ENCODE peak calls at places on chromosomes 13 and 19, in six cellular contexts. One of them, this sample, is unnamed.
A peak's percentile ranks its signal among the peaks of the same experiment; 100 is the strongest.

GRCh38 chr13:35909837-35910236 is 221.3 kb downstream of the DCLK1 start:
- DNase-seq in A549: no peak
- DNase-seq in hepatocyte: no peak
- DNase-seq in heart left ventricle: no peak
- DNase-seq in kidney: no peak
- DNase-seq in astrocyte of the spinal cord: no peak
- DNase-seq in this sample: no peak

GRCh38 chr13:73874460-73874859 is 259.7 kb downstream of the KLF12 start:
- DNase-seq in A549: no peak
- DNase-seq in hepatocyte: no peak
- DNase-seq in heart left ventricle: no peak
- DNase-seq in kidney: no peak
- DNase-seq in astrocyte of the spinal cord: no peak
- DNase-seq in this sample: no peak

GRCh38 chr13:32456591-32456990 is 28.7 kb upstream of the N4BP2L1 start:
- DNase-seq in A549: no peak
- DNase-seq in hepatocyte: no peak
- DNase-seq in heart left ventricle: no peak
- DNase-seq in kidney: no peak
- DNase-seq in astrocyte of the spinal cord: no peak
- DNase-seq in this sample: no peak

GRCh38 chr19:41888926-41889325 is 5.9 kb downstream of the ARHGEF1 start:
- DNase-seq in A549: no peak
- DNase-seq in hepatocyte: no peak
- DNase-seq in heart left ventricle: no peak
- DNase-seq in kidney: no peak
- DNase-seq in astrocyte of the spinal cord: no peak
- DNase-seq in this sample: no peak

GRCh38 chr13:26980099-26981031 is 191.2 kb downstream of the USP12 start:
- DNase-seq in A549: no peak
- DNase-seq in hepatocyte: no peak
- DNase-seq in heart left ventricle: no peak
- DNase-seq in kidney: no peak
- DNase-seq in astrocyte of the spinal cord: no peak
- DNase-seq in this sample: no peak

GRCh38 chr13:95438297-95438696 is 114.2 kb upstream of the CLDN10 start:
- DNase-seq in A549: no peak
- DNase-seq in hepatocyte: no peak
- DNase-seq in heart left ventricle: no peak
- DNase-seq in kidney: no peak
- DNase-seq in astrocyte of the spinal cord: no peak
- DNase-seq in this sample: peak; percentile 25

GRCh38 chr13:34201050-34201913 is 383.3 kb downstream of the RFC3 start:
- DNase-seq in A549: peak; percentile 89
- DNase-seq in hepatocyte: peak; percentile 30
- DNase-seq in heart left ventricle: peak; percentile 21
- DNase-seq in kidney: no peak
- DNase-seq in astrocyte of the spinal cord: peak; percentile 19
- DNase-seq in this sample: peak; percentile 88

GRCh38 chr19:49512970-49513745 is 697 bp downstream of the FCGRT start:
- DNase-seq in A549: no peak
- DNase-seq in hepatocyte: peak; percentile 78
- DNase-seq in heart left ventricle: peak; percentile 69
- DNase-seq in kidney: peak; percentile 84
- DNase-seq in astrocyte of the spinal cord: no peak
- DNase-seq in this sample: no peak

GRCh38 chr13:110470272-110471009 is 91.1 kb downstream of the RAB20 start:
- DNase-seq in A549: no peak
- DNase-seq in hepatocyte: no peak
- DNase-seq in heart left ventricle: no peak
- DNase-seq in kidney: no peak
- DNase-seq in astrocyte of the spinal cord: no peak
- DNase-seq in this sample: no peak

GRCh38 chr13:20525144-20525600 is 485 bp downstream of the CRYL1 start:
- DNase-seq in A549: no peak
- DNase-seq in hepatocyte: peak; percentile 50
- DNase-seq in heart left ventricle: peak; percentile 40
- DNase-seq in kidney: no peak
- DNase-seq in astrocyte of the spinal cord: no peak
- DNase-seq in this sample: peak; percentile 12

GRCh38 chr19:18712981-18713380 is 29.5 kb downstream of the CRTC1 start:
- DNase-seq in A549: no peak
- DNase-seq in hepatocyte: peak; percentile 49
- DNase-seq in heart left ventricle: no peak
- DNase-seq in kidney: no peak
- DNase-seq in astrocyte of the spinal cord: no peak
- DNase-seq in this sample: peak; percentile 15

GRCh38 chr19:16660763-16661479 is at the start of gene TMEM38A:
- DNase-seq in A549: no peak
- DNase-seq in hepatocyte: peak; percentile 77
- DNase-seq in heart left ventricle: peak; percentile 70
- DNase-seq in kidney: peak; percentile 81
- DNase-seq in astrocyte of the spinal cord: no peak
- DNase-seq in this sample: no peak

GRCh38 chr13:99404005-99404755 is 97.0 kb upstream of the GPR183 start:
- DNase-seq in A549: no peak
- DNase-seq in hepatocyte: no peak
- DNase-seq in heart left ventricle: no peak
- DNase-seq in kidney: no peak
- DNase-seq in astrocyte of the spinal cord: no peak
- DNase-seq in this sample: no peak

GRCh38 chr13:33694546-33694945 is 123.4 kb upstream of the RFC3 start:
- DNase-seq in A549: no peak
- DNase-seq in hepatocyte: no peak
- DNase-seq in heart left ventricle: no peak
- DNase-seq in kidney: no peak
- DNase-seq in astrocyte of the spinal cord: no peak
- DNase-seq in this sample: no peak

GRCh38 chr13:113930711-113931637 is 42.9 kb downstream of the C13orf46 start:
- DNase-seq in A549: no peak
- DNase-seq in hepatocyte: no peak
- DNase-seq in heart left ventricle: peak; percentile 14
- DNase-seq in kidney: peak; percentile 53
- DNase-seq in astrocyte of the spinal cord: no peak
- DNase-seq in this sample: no peak

GRCh38 chr19:57473646-57474045 is 3.7 kb downstream of the ZNF772 start:
- DNase-seq in A549: peak; percentile 41
- DNase-seq in hepatocyte: no peak
- DNase-seq in heart left ventricle: no peak
- DNase-seq in kidney: no peak
- DNase-seq in astrocyte of the spinal cord: peak; percentile 4
- DNase-seq in this sample: peak; percentile 8

GRCh38 chr19:43820098-43820860 is 6.8 kb upstream of the ZNF283 start:
- DNase-seq in A549: peak; percentile 53
- DNase-seq in hepatocyte: no peak
- DNase-seq in heart left ventricle: peak; percentile 45
- DNase-seq in kidney: peak; percentile 77
- DNase-seq in astrocyte of the spinal cord: peak; percentile 39
- DNase-seq in this sample: peak; percentile 39

GRCh38 chr19:28428644-28429348 is 784.2 kb downstream of the UQCRFS1 start:
- DNase-seq in A549: no peak
- DNase-seq in hepatocyte: no peak
- DNase-seq in heart left ventricle: no peak
- DNase-seq in kidney: no peak
- DNase-seq in astrocyte of the spinal cord: no peak
- DNase-seq in this sample: no peak

GRCh38 chr19:6213696-6214585 is 65.8 kb downstream of the MLLT1 start:
- DNase-seq in A549: no peak
- DNase-seq in hepatocyte: no peak
- DNase-seq in heart left ventricle: no peak
- DNase-seq in kidney: peak; percentile 53
- DNase-seq in astrocyte of the spinal cord: no peak
- DNase-seq in this sample: no peak

GRCh38 chr13:27574661-27575060 is 45.7 kb downstream of the LNX2 start:
- DNase-seq in A549: no peak
- DNase-seq in hepatocyte: no peak
- DNase-seq in heart left ventricle: no peak
- DNase-seq in kidney: no peak
- DNase-seq in astrocyte of the spinal cord: no peak
- DNase-seq in this sample: no peak

GRCh38 chr19:14786421-14786851 is 8.1 kb upstream of the ADGRE2 start:
- DNase-seq in A549: no peak
- DNase-seq in hepatocyte: peak; percentile 25
- DNase-seq in heart left ventricle: peak; percentile 28
- DNase-seq in kidney: peak; percentile 84
- DNase-seq in astrocyte of the spinal cord: no peak
- DNase-seq in this sample: no peak

GRCh38 chr19:10074153-10074552 is 12.0 kb upstream of the SHFL start:
- DNase-seq in A549: peak; percentile 62
- DNase-seq in hepatocyte: peak; percentile 59
- DNase-seq in heart left ventricle: no peak
- DNase-seq in kidney: no peak
- DNase-seq in astrocyte of the spinal cord: no peak
- DNase-seq in this sample: peak; percentile 29

GRCh38 chr19:38210458-38210987 is 13.5 kb downstream of the DPF1 start:
- DNase-seq in A549: no peak
- DNase-seq in hepatocyte: peak; percentile 91
- DNase-seq in heart left ventricle: peak; percentile 76
- DNase-seq in kidney: no peak
- DNase-seq in astrocyte of the spinal cord: peak; percentile 37
- DNase-seq in this sample: peak; percentile 22

GRCh38 chr19:41695745-41696144 is 7.7 kb upstream of the CEACAM7 start:
- DNase-seq in A549: no peak
- DNase-seq in hepatocyte: no peak
- DNase-seq in heart left ventricle: no peak
- DNase-seq in kidney: no peak
- DNase-seq in astrocyte of the spinal cord: no peak
- DNase-seq in this sample: no peak

GRCh38 chr13:32426191-32426980 is 1.5 kb downstream of the N4BP2L1 start:
- DNase-seq in A549: no peak
- DNase-seq in hepatocyte: no peak
- DNase-seq in heart left ventricle: peak; percentile 22
- DNase-seq in kidney: no peak
- DNase-seq in astrocyte of the spinal cord: no peak
- DNase-seq in this sample: peak; percentile 9

GRCh38 chr19:6489278-6490061 is 7.9 kb upstream of the DENND1C start:
- DNase-seq in A549: no peak
- DNase-seq in hepatocyte: no peak
- DNase-seq in heart left ventricle: no peak
- DNase-seq in kidney: no peak
- DNase-seq in astrocyte of the spinal cord: no peak
- DNase-seq in this sample: no peak

GRCh38 chr19:18091217-18091608 is 4.5 kb upstream of the IL12RB1 start:
- DNase-seq in A549: no peak
- DNase-seq in hepatocyte: no peak
- DNase-seq in heart left ventricle: peak; percentile 68
- DNase-seq in kidney: peak; percentile 79
- DNase-seq in astrocyte of the spinal cord: no peak
- DNase-seq in this sample: no peak

DNA sequence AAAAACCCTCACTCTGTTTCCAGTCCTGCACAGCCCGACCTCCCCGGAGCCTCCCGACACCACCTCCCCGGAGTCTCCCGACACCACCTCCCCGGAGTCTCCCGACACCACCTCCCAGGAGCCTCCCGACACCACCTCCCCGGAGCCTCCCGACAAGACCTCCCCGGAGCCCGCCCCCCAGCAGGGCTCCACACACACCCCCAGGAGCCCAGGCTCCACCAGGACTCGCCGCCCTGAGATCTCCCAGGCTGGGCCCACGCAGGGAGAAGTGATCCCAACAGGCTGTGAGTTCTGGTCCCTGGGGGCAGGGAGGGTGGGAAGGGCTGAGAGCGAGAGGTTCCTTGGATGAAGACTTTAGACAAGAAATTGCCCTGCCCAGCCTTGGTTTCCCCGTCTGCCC is 5.4 kb downstream of the MADCAM1 start:
- DNase-seq in A549: no peak
- DNase-seq in hepatocyte: peak; percentile 11
- DNase-seq in heart left ventricle: peak; percentile 18
- DNase-seq in kidney: no peak
- DNase-seq in astrocyte of the spinal cord: no peak
- DNase-seq in this sample: no peak
- TF ChIP-seq CTCF in A549: no peak
- TF ChIP-seq CTCF in hepatocyte: no peak
- TF ChIP-seq CTCF in heart left ventricle: no peak
- TF ChIP-seq CTCF in kidney: no peak
- TF ChIP-seq CTCF in astrocyte of the spinal cord: no peak
- TF ChIP-seq CTCF in this sample: no peak

GRCh38 chr19:11195681-11196080 is 1.7 kb downstream of the KANK2 start:
- DNase-seq in A549: no peak
- DNase-seq in hepatocyte: no peak
- DNase-seq in heart left ventricle: no peak
- DNase-seq in kidney: no peak
- DNase-seq in astrocyte of the spinal cord: no peak
- DNase-seq in this sample: no peak
- H3K4me3 ChIP-seq in A549: no peak overlapping the region
- H3K4me3 ChIP-seq in hepatocyte: no peak overlapping the region
- H3K4me3 ChIP-seq in heart left ventricle: peak overlapping the region; percentile 96
- H3K4me3 ChIP-seq in kidney: peak overlapping the region; percentile 16
- H3K4me3 ChIP-seq in astrocyte of the spinal cord: peak overlapping the region; percentile 81
- H3K4me3 ChIP-seq in this sample: peak overlapping the region; percentile 65

DNA sequence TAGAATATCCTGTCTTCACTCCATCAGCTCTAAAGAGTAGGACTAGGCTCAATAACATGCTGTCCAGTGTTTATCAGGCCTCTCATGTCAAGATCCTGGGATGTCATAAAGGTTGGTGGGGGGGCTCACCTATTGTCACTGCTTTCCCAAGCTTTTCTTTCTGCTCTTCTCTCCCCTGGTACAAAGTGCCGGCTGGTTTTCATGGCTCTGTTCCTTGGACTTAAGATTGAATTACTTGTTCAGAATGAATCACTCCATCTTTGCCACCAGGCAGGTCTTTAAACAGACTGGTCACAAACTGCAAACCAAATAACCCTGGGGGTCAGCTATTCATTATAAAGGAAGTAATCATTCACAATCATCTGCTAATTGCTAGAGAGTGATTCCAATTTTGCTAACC is 20.5 kb upstream of the COG6 start:
- DNase-seq in A549: no peak
- DNase-seq in hepatocyte: no peak
- DNase-seq in heart left ventricle: no peak
- DNase-seq in kidney: no peak
- DNase-seq in astrocyte of the spinal cord: no peak
- DNase-seq in this sample: no peak
- TF ChIP-seq CTCF in A549: no peak
- TF ChIP-seq CTCF in hepatocyte: no peak
- TF ChIP-seq CTCF in heart left ventricle: no peak
- TF ChIP-seq CTCF in kidney: no peak
- TF ChIP-seq CTCF in astrocyte of the spinal cord: no peak
- TF ChIP-seq CTCF in this sample: no peak

DNA sequence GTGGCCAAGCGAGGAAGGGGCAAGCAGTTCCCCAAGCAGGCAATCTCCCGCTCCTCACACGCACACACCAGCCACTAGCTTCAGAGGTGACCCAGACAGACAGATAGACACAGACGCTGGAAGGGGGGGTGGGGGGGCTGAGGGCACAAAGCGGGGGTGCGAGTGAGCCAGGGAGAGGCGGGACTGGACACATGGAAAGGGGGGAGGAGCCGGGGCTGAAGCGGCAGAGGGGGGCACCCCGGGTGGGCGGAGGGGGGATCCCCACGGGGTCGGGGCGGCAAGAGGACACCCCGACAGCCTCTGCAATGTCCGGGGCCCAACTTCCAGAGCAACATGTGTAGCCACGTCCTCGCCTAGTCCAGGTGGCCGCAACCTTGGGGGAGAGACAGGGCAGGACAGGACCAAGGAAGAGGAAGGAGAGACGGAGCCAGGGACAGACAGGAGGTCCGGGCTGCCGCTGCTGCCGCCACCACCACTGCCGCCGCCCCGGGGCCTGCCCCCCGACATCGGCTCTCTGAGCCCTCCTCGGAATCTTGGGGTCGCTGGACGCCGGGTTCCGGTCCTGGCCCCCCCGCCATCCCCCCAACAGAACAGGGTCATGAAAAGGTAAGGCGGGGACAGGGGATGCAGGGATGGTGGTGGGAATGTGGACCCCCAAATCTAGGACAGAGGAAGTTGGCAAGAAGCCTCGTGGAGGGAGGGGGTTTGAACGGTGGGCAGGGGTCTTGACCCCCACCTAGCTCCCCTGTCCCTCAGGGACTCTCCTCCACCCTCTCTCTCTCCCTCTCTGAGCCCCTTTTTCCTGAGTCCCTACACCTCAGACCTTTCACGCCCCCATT is 1.1 kb downstream of the GRIN2D start:
- DNase-seq in A549: peak; percentile 59
- DNase-seq in hepatocyte: no peak
- DNase-seq in heart left ventricle: no peak
- DNase-seq in kidney: no peak
- DNase-seq in astrocyte of the spinal cord: no peak
- DNase-seq in this sample: no peak
- H3K4me3 ChIP-seq in A549: peak overlapping the region; percentile 45
- H3K4me3 ChIP-seq in hepatocyte: no peak overlapping the region
- H3K4me3 ChIP-seq in heart left ventricle: no peak overlapping the region
- H3K4me3 ChIP-seq in kidney: no peak overlapping the region
- H3K4me3 ChIP-seq in astrocyte of the spinal cord: no peak overlapping the region
- H3K4me3 ChIP-seq in this sample: peak overlapping the region; percentile 50